ENCODE peak calls at places on chromosomes 11 and 22, in six cellular contexts. Z is OCI-LY7, W is thyroid gland, K is stomach, Y is uterus, B is PC-9. E is an unnamed sample.

GRCh38 chr22:35434061-35434750 is 34.3 kb downstream of the MCM5 start:
- DNase-seq in Y (no peak), B (no peak), K (no peak), W (no peak), Z (no peak), E (no peak)

GRCh38 chr11:28139848-28140415 is 31.7 kb downstream of the METTL15 start:
- DNase-seq in B (no peak), Z (no peak), W (no peak), K (no peak), Y (no peak), E (no peak)

GRCh38 chr11:74696932-74697687 is 34.1 kb downstream of the CHRDL2 start:
- DNase-seq in B (no peak), W (peak; percentile 73), K (peak; percentile 77), Z (no peak), Y (peak; percentile 92), E (no peak)

GRCh38 chr11:62931501-62932278 is 10.5 kb upstream of the CHRM1 start:
- DNase-seq in Z (no peak), Y (no peak), W (no peak), K (no peak), B (no peak), E (no peak)

GRCh38 chr11:13691296-13691899 is 22.9 kb downstream of the FAR1 start:
- DNase-seq in W (no peak), Y (no peak), Z (no peak), K (no peak), B (no peak), E (no peak)

GRCh38 chr11:21169639-21170038 is 500.3 kb downstream of the NELL1 start:
- DNase-seq in Z (no peak), K (no peak), Y (no peak), W (no peak), B (no peak), E (no peak)

GRCh38 chr11:62544521-62545436 is 1.8 kb downstream of the AHNAK start:
- DNase-seq in W (peak; percentile 41), Y (no peak), B (peak; percentile 31), Z (no peak), K (no peak), E (no peak)

GRCh38 chr11:122199661-122200060 is 83.6 kb upstream of the BLID start:
- DNase-seq in Y (no peak), Z (no peak), W (no peak), B (no peak), K (no peak), E (no peak)

GRCh38 chr11:12165237-12165875 is 55.0 kb downstream of the MICAL2 start:
- DNase-seq in Z (no peak), Y (no peak), W (no peak), K (no peak), B (no peak), E (no peak)

GRCh38 chr22:46111645-46112306 is 38.5 kb upstream of the PPARA start:
- DNase-seq in Z (no peak), K (no peak), B (no peak), W (no peak), Y (peak; percentile 61), E (no peak)

GRCh38 chr11:94926698-94927237 is 46.6 kb downstream of the CWC15 start:
- DNase-seq in Z (no peak), W (peak; percentile 54), Y (peak; percentile 90), K (peak; percentile 33), B (peak; percentile 32), E (no peak)

GRCh38 chr11:90757851-90758494 is 535.1 kb upstream of the CHORDC1 start:
- DNase-seq in B (no peak), Y (no peak), W (no peak), Z (no peak), K (no peak), E (no peak)

GRCh38 chr11:76664578-76665061 is 5.9 kb downstream of the LRRC32 start:
- DNase-seq in B (no peak), Z (peak; percentile 83), W (no peak), K (no peak), Y (no peak), E (no peak)

DNA sequence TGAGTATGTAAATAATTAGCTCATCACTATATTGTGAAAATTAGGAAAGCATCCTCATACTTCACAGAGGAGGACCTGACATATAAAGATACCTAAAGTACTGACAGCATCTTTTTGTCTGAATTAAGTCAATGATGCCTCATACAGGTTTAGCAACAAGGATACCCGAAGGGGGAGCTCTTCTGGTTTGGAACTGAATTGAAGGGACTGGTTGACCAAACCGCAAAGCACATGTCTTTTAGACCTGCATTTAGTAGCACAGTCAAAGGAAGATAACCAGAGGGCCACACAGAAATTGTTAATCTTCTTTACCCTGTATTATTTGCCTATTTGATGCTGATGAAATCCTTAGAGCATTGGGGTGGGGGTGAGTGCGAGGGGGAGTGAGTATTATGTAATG is 12.9 kb upstream of the WT1 start:
- DNase-seq in Y (no peak), K (peak; percentile 16), Z (peak; percentile 5), W (no peak), B (no peak), E (no peak)
- TF ChIP-seq CTCF in Y (peak; percentile 16), K (no peak), Z (peak; percentile 48), W (no peak), B (peak; percentile 55), E (peak; percentile 68)

DNA sequence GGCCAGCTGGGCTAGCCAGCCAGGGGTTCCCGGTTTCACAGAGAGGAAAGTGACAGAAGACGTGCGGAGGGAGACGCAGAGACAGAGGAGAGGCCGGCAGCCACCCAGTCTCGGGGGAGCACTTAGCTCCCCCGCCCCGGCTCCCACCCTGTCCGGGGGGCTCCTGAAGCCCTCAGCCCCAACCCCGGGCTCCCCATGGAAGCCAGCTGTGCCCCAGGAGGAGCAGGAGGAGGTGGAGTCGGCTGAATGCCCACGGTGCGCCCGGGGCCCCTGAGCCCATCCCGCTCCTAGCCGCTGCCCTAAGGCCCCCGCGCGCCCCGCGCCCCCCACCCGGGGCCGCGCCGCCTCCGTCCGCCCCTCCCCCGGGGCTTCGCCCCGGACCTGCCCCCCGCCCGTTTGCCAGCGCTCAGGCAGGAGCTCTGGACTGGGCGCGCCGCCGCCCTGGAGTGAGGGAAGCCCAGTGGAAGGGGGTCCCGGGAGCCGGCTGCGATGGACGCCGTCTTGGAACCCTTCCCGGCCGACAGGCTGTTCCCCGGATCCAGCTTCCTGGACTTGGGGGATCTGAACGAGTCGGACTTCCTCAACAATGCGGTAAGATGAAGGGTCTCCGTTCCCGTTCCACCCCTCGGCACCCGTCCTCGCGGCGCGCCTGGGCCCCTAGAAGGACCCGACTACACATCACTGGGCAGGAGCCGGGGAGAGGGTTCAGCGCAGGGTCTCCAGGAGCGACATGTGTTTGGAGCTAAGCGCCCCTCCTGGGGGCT is at the start of gene CREB3L1:
- DNase-seq in K (peak; percentile 91), W (no peak), Y (peak; percentile 72), Z (no peak), B (no peak), E (no peak)
- H3K4me1 ChIP-seq in K (peaks cover 55% of the 10 kb centered on the region), W (peaks cover 28% of the 10 kb centered on the region), Y (peaks cover 8% of the 10 kb centered on the region), Z (no peaks in the 10 kb centered on the region), B (peaks cover 29% of the 10 kb centered on the region), E (peaks cover 41% of the 10 kb centered on the region)

DNA sequence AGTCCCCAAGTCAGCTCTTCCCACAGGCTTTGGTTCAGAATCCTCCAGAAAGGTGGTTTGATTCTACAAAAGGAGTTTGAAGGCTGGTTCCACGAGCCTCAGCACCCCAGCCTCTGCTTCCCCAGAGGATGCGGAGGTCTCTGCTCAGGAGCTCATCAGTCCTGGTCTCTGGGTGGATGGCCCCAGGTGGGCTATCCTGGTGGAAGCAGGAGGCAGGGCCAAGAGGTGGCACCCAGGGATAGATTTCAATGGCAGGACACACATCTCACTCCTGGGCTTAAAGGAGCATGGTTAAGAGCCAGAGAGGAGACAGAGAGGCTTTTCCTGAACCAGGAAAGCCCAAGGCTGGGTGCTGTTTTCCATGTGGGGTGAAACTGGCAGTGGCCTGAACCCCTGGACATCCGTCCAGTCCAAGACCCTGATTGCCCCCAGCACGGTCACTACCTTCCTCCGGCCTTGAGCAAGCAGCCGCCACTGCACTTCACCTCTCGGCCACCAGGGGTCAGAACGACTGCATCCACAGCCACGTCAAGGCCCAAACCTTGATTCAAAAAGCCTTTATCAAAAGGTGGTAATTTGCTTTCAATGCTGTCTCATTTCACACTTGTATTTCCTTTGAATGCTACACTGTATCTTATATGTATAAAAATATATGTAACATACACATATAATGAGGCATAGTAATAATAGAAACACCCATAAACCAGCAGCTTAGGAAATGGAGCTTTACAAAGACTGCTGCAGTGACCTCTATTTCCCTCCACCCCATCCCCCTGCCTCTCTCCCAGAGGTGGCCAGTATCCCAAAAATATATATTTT is 19.3 kb upstream of the FXYD2 start:
- DNase-seq in W (peak; percentile 82), Z (peak; percentile 67), B (peak; percentile 68), K (peak; percentile 83), Y (peak; percentile 86), E (peak; percentile 54)
- TF ChIP-seq CTCF in W (peak; percentile 97), Z (peak; percentile 96), B (peak; percentile 99), K (peak; percentile 96), Y (peak; percentile 100), E (peak; percentile 98)

GRCh38 chr11:116460156-116460965 is 312.4 kb downstream of the BUD13 start:
- DNase-seq in K (no peak), Z (no peak), B (no peak), W (no peak), Y (no peak), E (no peak)

GRCh38 chr11:116461789-116462188 is 311.0 kb downstream of the BUD13 start:
- DNase-seq in Z (no peak), Y (no peak), B (no peak), K (no peak), W (no peak), E (no peak)

GRCh38 chr11:116458546-116458945 is 314.2 kb downstream of the BUD13 start:
- DNase-seq in W (no peak), Z (no peak), B (no peak), Y (no peak), K (no peak), E (no peak)

GRCh38 chr11:116459233-116459632 is 313.6 kb downstream of the BUD13 start:
- DNase-seq in W (no peak), K (no peak), Z (no peak), B (no peak), Y (peak; percentile 74), E (no peak)

GRCh38 chr11:116459644-116460043 is 313.1 kb downstream of the BUD13 start:
- DNase-seq in W (no peak), Z (no peak), K (no peak), B (no peak), Y (no peak), E (no peak)
- H3K4me1 ChIP-seq in W (no peaks in the 10 kb centered on the region), Z (no peaks in the 10 kb centered on the region), K (no peaks in the 10 kb centered on the region), B (no peaks in the 10 kb centered on the region), Y (peaks cover 4% of the 10 kb centered on the region), E (no peaks in the 10 kb centered on the region)

GRCh38 chr22:43922123-43922522 is 1.5 kb upstream of the PNPLA3 start:
- DNase-seq in Y (no peak), W (no peak), K (no peak), B (peak; percentile 39), Z (no peak), E (no peak)
- TF ChIP-seq CTCF in Y (no peak), W (no peak), K (no peak), B (peak; percentile 39), Z (peak; percentile 16), E (no peak)